ENCODE peak calls at places on chromosomes 4 and X, in eight cellular contexts. B, W, U, P, R, X, E and V are unnamed samples.

GRCh38 chr4:76562161-76562560 is 127.1 kb downstream of the SHROOM3 start:
- DNase-seq in B (no peak), W (peak), U (no peak), P (peak), R (no peak), X (no peak), E (no peak), V (peak)

GRCh38 chrX:9352243-9352642 is 112.6 kb upstream of the TBL1X start:
- DNase-seq in B (peak), W (no peak), U (no peak), P (no peak), R (no peak), X (no peak), E (no peak), V (no peak)

GRCh38 chr4:28287837-28288236 is 1427.2 kb downstream of the STIM2 start:
- DNase-seq in B (no peak), W (peak), U (no peak), P (peak), R (no peak), X (no peak), E (no peak), V (peak)

GRCh38 chrX:73401591-73402266 is 45.1 kb upstream of the CDX4 start:
- DNase-seq in B (no peak), W (no peak), U (peak), P (no peak), R (no peak), X (no peak), E (no peak), V (no peak)

GRCh38 chr4:187617117-187617516 is 378.5 kb upstream of the ZFP42 start:
- DNase-seq in B (no peak), W (peak), U (no peak), P (no peak), R (no peak), X (no peak), E (no peak), V (peak)

GRCh38 chr4:102553982-102554381 is 52.8 kb downstream of the NFKB1 start:
- DNase-seq in B (no peak), W (peak), U (no peak), P (no peak), R (no peak), X (no peak), E (no peak), V (peak)

GRCh38 chrX:104432321-104432720 is 133.7 kb upstream of the IL1RAPL2 start:
- DNase-seq in B (no peak), W (no peak), U (no peak), P (no peak), R (no peak), X (no peak), E (no peak), V (no peak)

GRCh38 chr4:85741921-85742591 is 267.1 kb downstream of the ARHGAP24 start:
- DNase-seq in B (no peak), W (no peak), U (no peak), P (no peak), R (no peak), X (no peak), E (no peak), V (no peak)

GRCh38 chrX:110418857-110419249 is 60.2 kb downstream of the RTL9 start:
- DNase-seq in B (no peak), W (peak), U (no peak), P (peak), R (no peak), X (no peak), E (no peak), V (peak)

GRCh38 chr4:118265312-118266144 is 87.3 kb downstream of the PRSS12 start:
- DNase-seq in B (peak), W (peak), U (no peak), P (no peak), R (peak), X (no peak), E (peak), V (no peak)

GRCh38 chr4:90857081-90857820 is 730.1 kb downstream of the CCSER1 start:
- DNase-seq in B (no peak), W (no peak), U (no peak), P (no peak), R (no peak), X (no peak), E (no peak), V (no peak)

GRCh38 chr4:56128231-56128630 is 179.5 kb downstream of the CEP135 start:
- DNase-seq in B (no peak), W (peak), U (no peak), P (peak), R (peak), X (no peak), E (no peak), V (peak)

GRCh38 chr4:182916483-182917181 is 554 bp downstream of the DCTD start:
- DNase-seq in B (no peak), W (peak), U (no peak), P (peak), R (peak), X (peak), E (peak), V (peak)

GRCh38 chrX:44785652-44786051 is 58.2 kb upstream of the DUSP21 start:
- DNase-seq in B (no peak), W (peak), U (no peak), P (peak), R (no peak), X (no peak), E (no peak), V (peak)

GRCh38 chr4:112312610-112313239 is 15.6 kb downstream of the ALPK1 start:
- DNase-seq in B (no peak), W (no peak), U (no peak), P (no peak), R (no peak), X (no peak), E (no peak), V (no peak)

GRCh38 chr4:162509333-162509732 is 345.5 kb upstream of the FSTL5 start:
- DNase-seq in B (no peak), W (no peak), U (no peak), P (no peak), R (no peak), X (no peak), E (no peak), V (no peak)

GRCh38 chr4:99885063-99885664 is 9.1 kb downstream of the LAMTOR3 start:
- DNase-seq in B (peak), W (peak), U (no peak), P (peak), R (peak), X (no peak), E (no peak), V (peak)

GRCh38 chr4:150232029-150232428 is 153.8 kb downstream of the DCLK2 start:
- DNase-seq in B (no peak), W (no peak), U (no peak), P (no peak), R (no peak), X (no peak), E (no peak), V (no peak)

GRCh38 chr4:159382875-159383568 is 280.1 kb downstream of the RAPGEF2 start:
- DNase-seq in B (no peak), W (no peak), U (no peak), P (no peak), R (no peak), X (no peak), E (no peak), V (no peak)

GRCh38 chr4:140367738-140368137 is 5.7 kb upstream of the SCOC start:
- DNase-seq in B (no peak), W (peak), U (no peak), P (peak), R (no peak), X (no peak), E (no peak), V (peak)

GRCh38 chrX:138128025-138128671 is 562.2 kb downstream of the ZIC3 start:
- DNase-seq in B (peak), W (peak), U (peak), P (peak), R (peak), X (no peak), E (no peak), V (peak)

GRCh38 chr4:155249036-155249566 is 40.7 kb downstream of the NPY2R start:
- DNase-seq in B (no peak), W (no peak), U (no peak), P (no peak), R (no peak), X (no peak), E (no peak), V (no peak)

GRCh38 chr4:119623025-119623424 is 5.6 kb downstream of the PDE5A start:
- DNase-seq in B (no peak), W (peak), U (no peak), P (no peak), R (no peak), X (no peak), E (no peak), V (peak)

GRCh38 chrX:1389993-1390285 is 2.0 kb downstream of the SLC25A6 start:
- DNase-seq in B (no peak), W (no peak), U (no peak), P (no peak), R (no peak), X (peak), E (no peak), V (no peak)

GRCh38 chr4:121873604-121874003 is 3.3 kb upstream of the BBS7 start:
- DNase-seq in B (no peak), W (no peak), U (no peak), P (no peak), R (no peak), X (no peak), E (no peak), V (no peak)

GRCh38 chrX:78321809-78322208 is 5.6 kb downstream of the CYSLTR1 start:
- DNase-seq in B (peak), W (no peak), U (no peak), P (no peak), R (peak), X (no peak), E (peak), V (no peak)

GRCh38 chr4:42293967-42294822 is 103.1 kb upstream of the SHISA3 start:
- DNase-seq in B (no peak), W (no peak), U (no peak), P (no peak), R (no peak), X (no peak), E (no peak), V (no peak)

GRCh38 chrX:73127700-73128241 is 48.5 kb upstream of the PABPC1L2A start:
- DNase-seq in B (no peak), W (no peak), U (no peak), P (no peak), R (peak), X (no peak), E (peak), V (no peak)

GRCh38 chr4:94571720-94572119 is 120.0 kb downstream of the PDLIM5 start:
- DNase-seq in B (no peak), W (no peak), U (no peak), P (no peak), R (no peak), X (no peak), E (no peak), V (no peak)

GRCh38 chrX:134683351-134683750 is 25.1 kb upstream of the PLAC1 start:
- DNase-seq in B (no peak), W (no peak), U (no peak), P (no peak), R (no peak), X (no peak), E (no peak), V (no peak)

GRCh38 chr4:157706134-157706533 is 466.7 kb downstream of the GASK1B start:
- DNase-seq in B (no peak), W (no peak), U (no peak), P (no peak), R (no peak), X (no peak), E (no peak), V (no peak)